ENCODE peak calls at places on chromosomes 1 and 21, in four cellular contexts. H is tibial artery, G is hepatocyte, R is PC-3. N is an unnamed sample.

GRCh38 chr1:231938211-231938610 is 311.6 kb downstream of the DISC1 start:
- DNase-seq in H (no peak), G (no peak), R (no peak), N (no peak)

GRCh38 chr1:66350001-66350547 is 183.9 kb upstream of the SGIP1 start:
- DNase-seq in H (no peak), G (no peak), R (peak; percentile 81), N (no peak)

GRCh38 chr1:8574985-8575384 is 242.5 kb downstream of the RERE start:
- DNase-seq in H (no peak), G (no peak), R (peak; percentile 48), N (no peak)

GRCh38 chr1:220879090-220879508 is at the start of gene HLX:
- DNase-seq in H (peak; percentile 94), G (peak; percentile 59), R (peak; percentile 96), N (no peak)

GRCh38 chr1:177558372-177558771 is 387.6 kb downstream of the BRINP2 start:
- DNase-seq in H (no peak), G (no peak), R (no peak), N (no peak)

GRCh38 chr1:112693821-112694220 is 13.1 kb downstream of the RHOC start:
- DNase-seq in H (peak; percentile 10), G (no peak), R (no peak), N (no peak)

GRCh38 chr1:179058343-179059184 is 23.3 kb upstream of the TOR3A start:
- DNase-seq in H (no peak), G (no peak), R (peak; percentile 42), N (no peak)

GRCh38 chr1:156006666-156007376 is 13.9 kb downstream of the SSR2 start:
- DNase-seq in H (no peak), G (no peak), R (peak; percentile 58), N (no peak)

GRCh38 chr1:91736999-91737615 is 148.8 kb downstream of the TGFBR3 start:
- DNase-seq in H (no peak), G (peak; percentile 81), R (peak; percentile 96), N (peak; percentile 92)

GRCh38 chr1:59051007-59051406 is 245.9 kb upstream of the FGGY start:
- DNase-seq in H (no peak), G (no peak), R (no peak), N (no peak)

GRCh38 chr21:38289697-38290096 is 32.9 kb downstream of the KCNJ15 start:
- DNase-seq in H (peak; percentile 51), G (peak; percentile 27), R (peak; percentile 91), N (peak; percentile 95)

GRCh38 chr21:38761531-38761930 is 44.2 kb upstream of the ETS2 start:
- DNase-seq in H (no peak), G (no peak), R (no peak), N (no peak)

GRCh38 chr1:14421977-14422609 is 176.4 kb upstream of the KAZN start:
- DNase-seq in H (no peak), G (no peak), R (no peak), N (no peak)

GRCh38 chr1:2459757-2460156 is 16.3 kb upstream of the PLCH2 start:
- DNase-seq in H (no peak), G (peak; percentile 21), R (peak; percentile 78), N (no peak)

GRCh38 chr1:153907134-153907533 is 15.6 kb downstream of the GATAD2B start:
- DNase-seq in H (no peak), G (no peak), R (no peak), N (no peak)

GRCh38 chr1:1619917-1620361 is 4.6 kb downstream of the MIB2 start:
- DNase-seq in H (no peak), G (no peak), R (peak; percentile 41), N (no peak)

GRCh38 chr1:10624256-10625050 is 149.7 kb downstream of the PEX14 start:
- DNase-seq in H (no peak), G (no peak), R (no peak), N (no peak)

GRCh38 chr21:36704281-36704957 is 5.5 kb downstream of the SIM2 start:
- DNase-seq in H (no peak), G (no peak), R (no peak), N (no peak)